ENCODE peak calls at places on chromosomes 16 and 17, in five cellular contexts. H is adrenal gland, X is esophagus squamous epithelium, K is stomach, E is ovary. Z is an unnamed sample. For H3K9me3, the result is how much of the 10 kb centered on the place peaks cover.

GRCh38 chr17:75749545-75750389 is 15.2 kb downstream of the GALK1 start:
- DNase-seq in E (peak), X (peak), K (peak), H (peak), Z (no peak)

GRCh38 chr17:73628642-73629552 is 15.3 kb downstream of the SDK2 start:
- DNase-seq in E (no peak), X (no peak), H (no peak), K (no peak), Z (no peak)

GRCh38 chr16:7097537-7097936 is 235.1 kb upstream of the RBFOX1 start:
- DNase-seq in X (no peak), E (no peak), H (no peak), K (no peak), Z (no peak)

GRCh38 chr17:82300228-82300627 is 17.2 kb downstream of the CD7 start:
- DNase-seq in K (no peak), H (no peak), E (no peak), X (no peak), Z (no peak)

GRCh38 chr16:24035127-24035842 is 199.5 kb downstream of the PRKCB start:
- DNase-seq in E (no peak), X (no peak), K (no peak), H (no peak), Z (no peak)

GRCh38 chr17:19759934-19760530 is 11.9 kb upstream of the ALDH3A1 start:
- DNase-seq in E (no peak), X (no peak), H (no peak), K (peak), Z (no peak)

GRCh38 chr17:61284174-61284573 is 115.5 kb upstream of the TBX2 start:
- DNase-seq in H (no peak), K (no peak), E (no peak), X (no peak), Z (no peak)

GRCh38 chr17:22411185-22411784 is 719.0 kb downstream of the KCNJ18 start:
- DNase-seq in K (no peak), H (no peak), E (no peak), X (no peak), Z (no peak)

GRCh38 chr17:70271672-70272071 is 102.3 kb downstream of the KCNJ2 start:
- DNase-seq in H (no peak), X (no peak), E (no peak), K (no peak), Z (no peak)

GRCh38 chr17:70271200-70271599 is 101.9 kb downstream of the KCNJ2 start:
- DNase-seq in H (no peak), X (no peak), K (no peak), E (no peak), Z (no peak)

GRCh38 chr17:70270554-70270953 is 101.2 kb downstream of the KCNJ2 start:
- DNase-seq in K (no peak), E (no peak), X (no peak), H (no peak), Z (no peak)

GRCh38 chr17:70276931-70277330 is 107.6 kb downstream of the KCNJ2 start:
- DNase-seq in K (no peak), H (no peak), E (no peak), X (no peak), Z (no peak)

DNA sequence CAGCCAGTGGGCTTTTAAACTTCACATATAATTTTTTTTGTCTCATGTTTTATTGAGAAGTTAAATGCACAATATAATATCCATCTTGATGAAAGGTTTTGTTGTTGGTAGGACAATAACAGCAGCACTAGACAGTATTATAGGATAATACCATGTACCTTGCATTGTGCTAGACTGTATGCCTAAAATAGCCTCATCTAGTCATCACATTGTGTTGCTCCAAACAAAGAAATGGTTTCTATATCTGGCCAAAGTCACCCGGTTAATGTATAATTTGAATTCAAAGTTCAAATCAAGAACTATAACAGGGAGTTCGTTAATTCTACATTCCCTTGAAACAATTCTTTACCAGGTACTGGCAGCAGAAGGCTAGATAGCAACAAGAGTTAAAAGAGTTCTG is 104.9 kb downstream of the KCNJ2 start:
- DNase-seq in X (no peak), H (no peak), E (no peak), K (no peak), Z (no peak)
- H3K9me3 ChIP-seq in X (under half), H (under half), E (under half), K (under half), Z (under half)

GRCh38 chr17:15967706-15968399 is 22.9 kb downstream of the ADORA2B start:
- DNase-seq in H (no peak), X (no peak), K (no peak), E (no peak), Z (no peak)
- H3K27ac ChIP-seq in H (no peak), X (no peak), K (no peak), E (no peak), Z (no peak)

GRCh38 chr17:27540300-27541105 is 84.3 kb downstream of the KSR1 start:
- DNase-seq in X (no peak), H (peak), K (peak), E (peak), Z (peak)
- TF ChIP-seq POLR2A in X (no peak), H (no peak), K (no peak), E (no peak), Z (no peak)

GRCh38 chr16:88284626-88285513 is 97.9 kb upstream of the ZNF469 start:
- DNase-seq in X (no peak), K (no peak), H (no peak), E (no peak), Z (no peak)

GRCh38 chr16:88284101-88284500 is 98.7 kb upstream of the ZNF469 start:
- DNase-seq in H (no peak), X (no peak), K (no peak), E (no peak), Z (no peak)

GRCh38 chr16:88286301-88286923 is 96.3 kb upstream of the ZNF469 start:
- DNase-seq in E (peak), X (no peak), K (no peak), H (no peak), Z (no peak)

GRCh38 chr16:88287219-88287618 is 95.5 kb upstream of the ZNF469 start:
- DNase-seq in E (no peak), K (no peak), X (no peak), H (no peak), Z (no peak)

GRCh38 chr16:88285514-88285822 is 97.3 kb upstream of the ZNF469 start:
- DNase-seq in X (no peak), H (no peak), K (no peak), E (no peak), Z (no peak)
- H3K9me3 ChIP-seq in X (under half), H (under half), K (under half), E (under half), Z (under half)

GRCh38 chr16:4696172-4696904 is 3.0 kb downstream of the NUDT16L1 start:
- DNase-seq in K (no peak), E (peak), H (peak), X (no peak), Z (no peak)
- H3K27ac ChIP-seq in K (no peak), E (peak), H (peak), X (peak), Z (peak)

Z was measured in vagina.